ENCODE peak calls at places on chromosomes 11 and 22, in eight cellular contexts. Y, F, D, V, L, G, Q and U are unnamed samples.

GRCh38 chr22:44544523-44545433 is 46.7 kb upstream of the RTL6 start:
- DNase-seq in Y (no peak), F (no peak), D (no peak), V (no peak), L (no peak), G (no peak), Q (no peak), U (no peak)

GRCh38 chr11:116874251-116874650 is 36.8 kb upstream of the APOA1 start:
- DNase-seq in Y (no peak), F (no peak), D (no peak), V (no peak), L (peak; percentile 29), G (no peak), Q (no peak), U (no peak)

GRCh38 chr22:37559901-37560681 is at the start of gene CDC42EP1:
- DNase-seq in Y (peak; percentile 80), F (no peak), D (no peak), V (peak; percentile 80), L (no peak), G (no peak), Q (no peak), U (no peak)

GRCh38 chr11:12397953-12398352 is 20.6 kb downstream of the PARVA start:
- DNase-seq in Y (no peak), F (no peak), D (no peak), V (peak; percentile 71), L (peak; percentile 83), G (no peak), Q (no peak), U (peak; percentile 84)

GRCh38 chr11:60589611-60590010 is 74.4 kb downstream of the MS4A13 start:
- DNase-seq in Y (no peak), F (no peak), D (no peak), V (no peak), L (no peak), G (no peak), Q (peak; percentile 48), U (no peak)

GRCh38 chr22:29380032-29380781 is 8.2 kb downstream of the AP1B1 start:
- DNase-seq in Y (no peak), F (no peak), D (no peak), V (no peak), L (no peak), G (no peak), Q (no peak), U (no peak)

GRCh38 chr11:6667733-6668374 is 12.2 kb upstream of the DCHS1 start:
- DNase-seq in Y (no peak), F (no peak), D (peak; percentile 41), V (no peak), L (peak; percentile 16), G (no peak), Q (peak; percentile 75), U (no peak)

GRCh38 chr22:33650244-33650643 is 270.0 kb downstream of the LARGE1 start:
- DNase-seq in Y (no peak), F (no peak), D (no peak), V (no peak), L (no peak), G (no peak), Q (no peak), U (no peak)

GRCh38 chr11:116646191-116646590 is 126.6 kb downstream of the BUD13 start:
- DNase-seq in Y (no peak), F (no peak), D (no peak), V (no peak), L (no peak), G (no peak), Q (no peak), U (no peak)

GRCh38 chr11:111990381-111990780 is 34.8 kb upstream of the DLAT start:
- DNase-seq in Y (no peak), F (no peak), D (no peak), V (no peak), L (no peak), G (no peak), Q (no peak), U (no peak)

GRCh38 chr11:34972892-34973291 is 56.5 kb downstream of the PDHX start:
- DNase-seq in Y (no peak), F (no peak), D (no peak), V (no peak), L (no peak), G (no peak), Q (no peak), U (no peak)

GRCh38 chr22:37601540-37602442 is 6.8 kb upstream of the GGA1 start:
- DNase-seq in Y (peak; percentile 89), F (peak; percentile 82), D (no peak), V (no peak), L (peak; percentile 16), G (no peak), Q (peak; percentile 90), U (no peak)

GRCh38 chr11:106794058-106794457 is 224.2 kb downstream of the GUCY1A2 start:
- DNase-seq in Y (no peak), F (no peak), D (no peak), V (no peak), L (no peak), G (no peak), Q (no peak), U (no peak)

GRCh38 chr22:23984430-23984829 is 4.5 kb downstream of the GSTT2 start:
- DNase-seq in Y (peak; percentile 70), F (no peak), D (peak; percentile 51), V (no peak), L (no peak), G (no peak), Q (peak; percentile 63), U (no peak)

GRCh38 chr11:57320719-57321387 is 3.9 kb downstream of the TNKS1BP1 start:
- DNase-seq in Y (peak; percentile 68), F (no peak), D (no peak), V (no peak), L (no peak), G (no peak), Q (no peak), U (no peak)
- H3K36me3 ChIP-seq in Y (peaks cover 4% of the 10 kb centered on the region), F (peaks cover 14% of the 10 kb centered on the region), D (peaks cover 10% of the 10 kb centered on the region), V (no peaks in the 10 kb centered on the region), L (peaks cover 44% of the 10 kb centered on the region), G (peaks cover 28% of the 10 kb centered on the region), Q (peaks cover 5% of the 10 kb centered on the region), U (peaks cover 48% of the 10 kb centered on the region)

DNA sequence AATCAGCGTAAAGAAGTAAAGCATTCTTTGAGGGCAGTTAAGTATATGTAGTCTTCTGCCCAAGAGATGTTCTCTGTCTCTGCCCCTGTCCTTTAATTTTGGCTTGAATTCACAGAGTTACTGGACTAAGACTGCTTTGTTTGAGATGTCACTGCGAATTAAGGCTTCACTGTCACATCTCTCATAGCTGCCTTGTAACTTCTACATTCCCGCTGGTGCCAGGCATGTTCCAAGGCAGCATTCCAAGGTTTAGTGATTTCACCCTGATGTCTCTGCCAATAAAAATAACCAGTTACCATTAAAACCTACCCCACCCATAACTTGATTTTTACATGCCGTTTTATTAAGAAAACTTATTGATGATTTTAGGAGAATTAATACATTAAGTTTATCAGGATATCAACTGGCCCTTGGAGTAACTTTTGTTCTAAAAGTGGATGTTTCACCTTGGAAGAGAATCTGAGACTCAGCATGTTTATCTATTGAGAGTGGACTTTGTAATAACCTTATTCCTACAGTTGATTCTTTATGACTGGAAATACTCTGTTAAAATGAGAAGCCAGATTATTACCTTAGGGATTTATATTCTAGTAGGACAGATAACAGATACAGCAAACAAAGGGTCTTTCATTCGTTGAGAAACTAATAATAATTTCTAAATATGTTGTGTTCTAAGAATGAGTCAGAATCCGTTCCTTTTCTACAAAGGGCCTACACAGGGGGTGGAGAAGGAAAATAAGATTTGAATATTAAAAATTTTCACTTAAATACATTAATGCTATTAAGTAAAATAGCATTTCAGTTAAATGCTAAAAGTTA is 110.2 kb downstream of the UVRAG start:
- DNase-seq in Y (peak; percentile 16), F (no peak), D (no peak), V (no peak), L (no peak), G (no peak), Q (no peak), U (no peak)
- H3K36me3 ChIP-seq in Y (no peaks in the 10 kb centered on the region), F (no peaks in the 10 kb centered on the region), D (no peaks in the 10 kb centered on the region), V (no peaks in the 10 kb centered on the region), L (no peaks in the 10 kb centered on the region), G (no peaks in the 10 kb centered on the region), Q (no peaks in the 10 kb centered on the region), U (no peaks in the 10 kb centered on the region)

DNA sequence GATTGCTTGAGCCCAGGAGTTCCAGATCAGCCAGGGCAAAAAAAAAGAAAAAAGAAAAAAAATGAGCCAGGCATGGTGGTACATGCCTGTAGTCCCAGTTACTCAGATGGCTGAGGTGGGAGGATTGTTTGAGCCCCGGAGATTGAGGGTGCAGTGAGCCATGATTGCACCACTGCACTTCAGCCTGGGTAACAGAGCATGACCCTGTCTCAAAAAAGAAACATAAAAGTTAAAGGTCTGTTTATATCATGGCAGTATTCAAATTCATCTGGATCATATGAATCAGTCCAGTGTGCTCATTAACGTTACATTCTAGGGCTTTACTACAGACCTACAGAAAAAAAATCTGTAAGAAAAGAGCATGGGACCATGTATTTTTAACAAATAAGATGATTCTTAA is 13.9 kb downstream of the HSD17B12 start:
- DNase-seq in Y (no peak), F (no peak), D (no peak), V (no peak), L (no peak), G (no peak), Q (peak; percentile 90), U (no peak)
- H3K36me3 ChIP-seq in Y (no peaks in the 10 kb centered on the region), F (no peaks in the 10 kb centered on the region), D (no peaks in the 10 kb centered on the region), V (no peaks in the 10 kb centered on the region), L (peaks cover 2% of the 10 kb centered on the region), G (no peaks in the 10 kb centered on the region), Q (peaks cover 36% of the 10 kb centered on the region), U (no peaks in the 10 kb centered on the region)

GRCh38 chr11:28420099-28420498 is 311.9 kb downstream of the METTL15 start:
- DNase-seq in Y (no peak), F (no peak), D (no peak), V (no peak), L (no peak), G (no peak), Q (no peak), U (no peak)
- H3K36me3 ChIP-seq in Y (no peaks in the 10 kb centered on the region), F (no peaks in the 10 kb centered on the region), D (no peaks in the 10 kb centered on the region), V (no peaks in the 10 kb centered on the region), L (no peaks in the 10 kb centered on the region), G (no peaks in the 10 kb centered on the region), Q (no peaks in the 10 kb centered on the region), U (no peaks in the 10 kb centered on the region)

GRCh38 chr11:1277936-1278512 is 31.4 kb downstream of the TOLLIP start:
- DNase-seq in Y (no peak), F (no peak), D (no peak), V (no peak), L (no peak), G (no peak), Q (no peak), U (no peak)

GRCh38 chr11:1280116-1281035 is 29.1 kb downstream of the TOLLIP start:
- DNase-seq in Y (no peak), F (no peak), D (no peak), V (no peak), L (no peak), G (no peak), Q (no peak), U (no peak)

GRCh38 chr11:1278766-1279673 is 30.4 kb downstream of the TOLLIP start:
- DNase-seq in Y (no peak), F (no peak), D (no peak), V (no peak), L (no peak), G (no peak), Q (no peak), U (no peak)

GRCh38 chr11:1281326-1281973 is 28.0 kb downstream of the TOLLIP start:
- DNase-seq in Y (no peak), F (no peak), D (no peak), V (no peak), L (no peak), G (no peak), Q (no peak), U (no peak)

DNA sequence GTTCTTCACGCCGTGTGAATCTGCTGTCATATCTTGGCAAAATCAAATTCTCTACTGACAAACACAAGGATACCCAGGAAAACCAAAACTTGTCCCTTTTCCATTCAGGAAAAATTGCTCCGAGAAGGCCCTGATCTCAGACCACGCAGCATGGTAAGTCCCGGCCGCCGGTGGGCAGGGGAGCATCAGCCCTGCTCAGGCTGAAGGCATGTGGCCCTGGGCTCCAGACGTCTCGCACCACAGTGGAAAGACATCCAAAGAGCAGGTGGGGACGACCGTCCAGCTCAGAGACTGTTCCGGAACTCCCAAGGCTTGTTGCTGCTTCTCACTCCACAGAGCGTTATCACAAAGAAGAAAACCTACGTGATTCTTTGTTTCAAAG is 29.8 kb downstream of the TOLLIP start:
- DNase-seq in Y (no peak), F (no peak), D (no peak), V (no peak), L (no peak), G (no peak), Q (no peak), U (no peak)
- H3K36me3 ChIP-seq in Y (peaks cover 28% of the 10 kb centered on the region), F (peaks cover 11% of the 10 kb centered on the region), D (no peaks in the 10 kb centered on the region), V (no peaks in the 10 kb centered on the region), L (peaks cover 28% of the 10 kb centered on the region), G (peaks cover 20% of the 10 kb centered on the region), Q (no peaks in the 10 kb centered on the region), U (peaks cover 71% of the 10 kb centered on the region)